ENCODE peak calls at places on chromosome 6, in ten cellular contexts. I is keratinocyte, E is cardiac muscle cell, Q is heart right ventricle, N is colonic mucosa, J is uterus, B is left ventricle myocardium inferior, F is stomach, H is heart left ventricle, W is mesendoderm. C is an unnamed sample.

GRCh38 chr6:36443498-36443844 is 671 bp downstream of the KCTD20 start:
- DNase-seq in J (no peak), B (no peak), H (no peak), F (no peak), W (no peak), N (no peak), I (no peak), Q (no peak), E (no peak), C (no peak)

GRCh38 chr6:158591134-158591809 is 31.4 kb downstream of the TMEM181 start:
- DNase-seq in J (no peak), I (no peak), H (no peak), F (no peak), N (no peak), E (no peak), B (no peak), W (no peak), Q (no peak), C (no peak)

GRCh38 chr6:154614101-154614500 is 103.6 kb upstream of the CNKSR3 start:
- DNase-seq in E (peak), B (no peak), N (no peak), W (no peak), I (no peak), J (no peak), H (no peak), F (no peak), Q (no peak), C (no peak)

GRCh38 chr6:37646986-37647764 is 50.5 kb downstream of the MDGA1 start:
- DNase-seq in N (no peak), I (no peak), H (no peak), W (no peak), F (no peak), Q (no peak), J (no peak), E (no peak), B (no peak), C (no peak)

GRCh38 chr6:131652472-131652871 is 15.4 kb downstream of the ENPP3 start:
- DNase-seq in H (no peak), E (no peak), J (no peak), B (no peak), F (no peak), I (no peak), W (no peak), N (peak), Q (no peak), C (peak)

GRCh38 chr6:52362443-52363221 is 681 bp downstream of the PAQR8 start:
- DNase-seq in J (peak), F (peak), B (peak), N (peak), H (peak), W (peak), E (peak), I (no peak), Q (peak), C (peak)

GRCh38 chr6:88982720-88983119 is 19.3 kb upstream of the RNGTT start:
- DNase-seq in J (peak), H (no peak), Q (no peak), W (peak), F (peak), I (peak), N (no peak), B (no peak), E (peak), C (peak)

GRCh38 chr6:111183702-111184517 is 96.6 kb downstream of the SLC16A10 start:
- DNase-seq in I (no peak), B (no peak), N (no peak), H (no peak), J (no peak), W (no peak), F (no peak), Q (no peak), E (no peak), C (no peak)

GRCh38 chr6:139175389-139175788 is 40.5 kb downstream of the HECA start:
- DNase-seq in N (no peak), F (no peak), J (no peak), H (no peak), I (no peak), E (no peak), Q (no peak), B (no peak), W (no peak), C (no peak)

GRCh38 chr6:158799051-158799792 is 19.9 kb downstream of the EZR start:
- DNase-seq in B (no peak), J (no peak), H (no peak), I (no peak), Q (no peak), E (peak), W (no peak), F (peak), N (peak), C (peak)

GRCh38 chr6:71028236-71028876 is 71.5 kb upstream of the B3GAT2 start:
- DNase-seq in B (no peak), F (no peak), N (no peak), W (peak), E (no peak), I (no peak), Q (no peak), J (no peak), H (no peak), C (no peak)

GRCh38 chr6:30196376-30196775 is 16.8 kb downstream of the TRIM26 start:
- DNase-seq in Q (no peak), E (no peak), B (no peak), I (no peak), W (no peak), J (no peak), N (no peak), F (no peak), H (no peak), C (no peak)

GRCh38 chr6:20126789-20127653 is 85.2 kb downstream of the MBOAT1 start:
- DNase-seq in W (peak), H (peak), I (no peak), N (peak), E (peak), B (peak), J (peak), F (peak), Q (peak), C (peak)

GRCh38 chr6:15796844-15797243 is 134.0 kb upstream of the DTNBP1 start:
- DNase-seq in N (no peak), H (no peak), Q (no peak), J (no peak), W (no peak), I (no peak), F (no peak), B (no peak), E (no peak), C (no peak)

GRCh38 chr6:111294374-111294967 is 188.5 kb downstream of the REV3L start:
- DNase-seq in Q (no peak), H (no peak), E (no peak), J (no peak), F (no peak), N (no peak), I (no peak), B (no peak), W (no peak), C (peak)

GRCh38 chr6:9335470-9335869 is 900.1 kb upstream of the SLC35B3 start:
- DNase-seq in E (no peak), J (no peak), W (no peak), H (no peak), B (no peak), F (no peak), Q (no peak), I (no peak), N (no peak), C (no peak)

GRCh38 chr6:63245420-63245819 is 34.2 kb downstream of the FKBP1C start:
- DNase-seq in F (no peak), N (no peak), E (no peak), H (no peak), I (no peak), W (no peak), B (no peak), J (no peak), Q (no peak), C (no peak)

GRCh38 chr6:15441982-15442381 is 196.1 kb downstream of the JARID2 start:
- DNase-seq in W (no peak), F (no peak), B (no peak), J (no peak), E (no peak), I (no peak), N (no peak), Q (no peak), H (no peak), C (no peak)

GRCh38 chr6:5712349-5713215 is 294.1 kb downstream of the NRN1 start:
- DNase-seq in W (no peak), H (no peak), N (peak), F (no peak), E (no peak), B (no peak), I (no peak), J (no peak), Q (no peak), C (peak)

DNA sequence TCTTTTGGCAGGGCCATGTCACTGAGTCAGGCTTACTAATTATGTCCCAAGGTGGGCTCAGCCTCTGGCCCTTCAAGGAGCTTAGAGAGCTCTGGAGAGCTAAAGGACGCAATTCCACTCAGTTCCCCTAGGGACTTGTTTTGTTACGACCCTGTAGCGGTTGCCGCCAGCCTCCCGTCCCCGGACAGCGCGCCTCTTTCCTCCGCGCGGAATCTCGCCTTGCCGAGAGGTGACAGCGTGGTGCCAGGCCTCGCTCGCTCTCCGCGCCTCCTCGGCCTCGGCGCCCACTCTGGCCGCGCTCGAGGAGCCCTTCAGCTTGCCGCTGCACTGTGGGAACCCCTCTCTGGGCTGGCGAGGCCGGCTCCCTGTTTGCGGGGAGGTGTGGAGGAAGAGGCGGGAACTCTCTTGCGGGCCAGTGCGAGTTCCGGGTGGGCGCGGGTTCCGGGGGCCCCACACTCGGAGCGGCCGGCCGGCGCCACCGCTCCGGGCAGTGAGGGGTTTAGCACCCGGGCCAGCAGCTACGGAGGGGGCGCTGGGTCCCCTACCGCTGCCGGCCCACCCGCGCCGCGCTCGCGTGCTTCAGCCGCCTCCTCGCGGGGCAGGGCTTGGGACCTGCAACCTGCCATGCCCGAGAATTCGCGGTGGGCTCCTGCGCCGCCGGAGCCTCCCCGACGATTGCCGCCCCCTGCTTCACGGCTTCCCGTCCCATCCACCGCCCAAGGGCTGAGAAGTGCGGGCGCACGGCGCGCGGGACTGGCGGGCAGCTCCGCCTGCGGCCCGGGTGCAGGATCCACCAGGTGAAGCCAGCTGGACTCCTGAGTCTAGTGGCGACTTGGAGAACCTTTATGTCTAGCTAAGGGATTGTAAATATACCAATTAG is 9.9 kb upstream of the ZNF311 start:
- DNase-seq in J (no peak), Q (no peak), E (peak), B (no peak), F (no peak), I (no peak), N (no peak), W (peak), H (no peak), C (no peak)
- H3K27ac ChIP-seq in J (no peak), Q (no peak), E (no peak), B (no peak), F (no peak), I (no peak), N (no peak), W (no peak), H (no peak), C (no peak)

GRCh38 chr6:149471801-149472200 is 13.0 kb downstream of the ZC3H12D start:
- DNase-seq in B (no peak), I (no peak), E (no peak), W (no peak), J (no peak), F (no peak), N (no peak), Q (no peak), H (no peak), C (no peak)
- H3K27ac ChIP-seq in B (no peak), I (no peak), E (no peak), W (no peak), J (no peak), F (no peak), N (no peak), Q (no peak), H (no peak), C (no peak)

GRCh38 chr6:42781811-42782688 is at the start of gene BICRAL:
- DNase-seq in B (peak), H (peak), Q (peak), N (peak), W (peak), E (peak), F (peak), I (no peak), J (peak), C (peak)
- H3K27ac ChIP-seq in B (peak), H (peak), Q (peak), N (peak), W (peak), E (peak), F (peak), I (peak), J (peak), C (peak)

GRCh38 chr6:85643530-85644373 is 1.1 kb upstream of the SYNCRIP start:
- DNase-seq in Q (peak), I (no peak), B (peak), J (peak), W (peak), N (peak), H (peak), E (peak), F (peak), C (peak)

GRCh38 chr6:85641916-85642773 is 541 bp downstream of the SYNCRIP start:
- DNase-seq in H (peak), J (peak), E (peak), F (peak), I (no peak), W (peak), Q (peak), B (peak), N (peak), C (peak)

GRCh38 chr6:85642774-85643529 is at the start of gene SYNCRIP:
- DNase-seq in W (peak), Q (peak), F (peak), E (peak), I (no peak), H (peak), J (peak), N (peak), B (peak), C (peak)

GRCh38 chr6:85641522-85641915 is 1.2 kb downstream of the SYNCRIP start:
- DNase-seq in F (no peak), W (no peak), H (no peak), J (no peak), I (no peak), N (no peak), B (no peak), Q (no peak), E (no peak), C (no peak)

DNA sequence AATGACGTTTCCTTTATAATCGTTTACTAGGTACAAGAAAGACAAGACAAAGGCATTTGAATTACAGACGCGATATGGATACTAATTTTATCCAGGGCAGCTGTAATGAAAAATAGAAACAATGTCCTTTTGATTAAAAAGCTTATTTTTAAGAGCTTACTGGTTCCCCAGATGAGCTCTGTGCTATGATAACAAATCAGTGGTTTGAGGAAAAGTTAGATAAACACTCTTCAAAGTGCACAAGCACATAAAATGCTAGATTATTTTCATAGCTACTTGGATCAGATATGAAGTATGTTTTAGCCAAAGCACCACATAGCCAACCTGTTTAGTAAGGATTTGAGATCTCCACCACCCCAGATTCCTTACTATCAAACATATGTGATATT is 1.7 kb upstream of the SYNCRIP start:
- DNase-seq in F (no peak), I (no peak), N (no peak), Q (no peak), W (no peak), B (no peak), E (no peak), H (no peak), J (no peak), C (no peak)
- H3K27ac ChIP-seq in F (peak), I (peak), N (peak), Q (peak), W (peak), B (peak), E (peak), H (peak), J (peak), C (peak)

GRCh38 chr6:2353412-2354137 is 108.2 kb upstream of the GMDS start:
- DNase-seq in Q (peak), H (no peak), W (peak), B (peak), J (peak), E (peak), N (peak), F (peak), I (no peak), C (peak)

GRCh38 chr6:2351090-2351489 is 105.7 kb upstream of the GMDS start:
- DNase-seq in B (no peak), H (no peak), J (no peak), W (no peak), E (no peak), Q (no peak), F (no peak), I (no peak), N (no peak), C (no peak)

GRCh38 chr6:2351807-2352431 is 106.5 kb upstream of the GMDS start:
- DNase-seq in E (peak), J (no peak), H (no peak), W (no peak), Q (no peak), F (no peak), I (no peak), N (no peak), B (no peak), C (no peak)

GRCh38 chr6:2354138-2354491 is 108.7 kb upstream of the GMDS start:
- DNase-seq in J (no peak), F (no peak), Q (no peak), E (no peak), W (no peak), I (no peak), B (no peak), H (no peak), N (no peak), C (no peak)

GRCh38 chr6:2355155-2355554 is 109.8 kb upstream of the GMDS start:
- DNase-seq in H (no peak), I (no peak), Q (no peak), N (no peak), J (no peak), W (no peak), F (no peak), E (peak), B (no peak), C (no peak)
- H3K27ac ChIP-seq in H (no peak), I (no peak), Q (no peak), N (no peak), J (no peak), W (no peak), F (no peak), E (no peak), B (no peak), C (no peak)

DNA sequence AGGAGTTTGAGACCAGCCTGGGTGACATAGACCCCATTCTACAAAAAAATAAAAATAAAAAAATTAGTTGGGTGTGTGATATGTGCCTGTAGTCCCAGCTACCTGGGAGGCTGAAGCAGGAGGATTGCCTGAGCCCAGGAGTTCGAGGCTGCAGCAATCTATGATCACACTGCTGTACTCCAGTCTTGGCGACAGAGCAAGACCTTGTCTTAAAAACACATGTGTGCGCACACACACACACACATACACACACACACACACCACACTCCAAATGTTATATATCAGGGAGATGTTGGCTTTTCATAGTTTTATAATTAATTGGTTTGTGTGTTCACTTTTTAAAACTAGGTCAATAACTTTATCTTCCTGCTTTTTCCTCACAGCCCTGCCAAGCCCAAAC is 110.5 kb downstream of the RTN4IP1 start:
- DNase-seq in B (no peak), F (no peak), Q (no peak), I (no peak), W (no peak), J (no peak), N (no peak), H (no peak), E (no peak), C (no peak)
- H3K27ac ChIP-seq in B (no peak), F (no peak), Q (no peak), I (peak), W (no peak), J (no peak), N (no peak), H (no peak), E (no peak), C (peak)

C was measured in small intestine.